ENCODE peak calls at places on chromosomes 7 and 10, in four cellular contexts. One of them, this sample, is unnamed.

GRCh38 chr7:41280491-41280890 is 422.4 kb downstream of the INHBA start:
- DNase-seq in Panc1: no peak
- DNase-seq in SK-N-MC: no peak
- DNase-seq in esophagus muscularis mucosa: no peak
- DNase-seq in this sample: no peak

GRCh38 chr7:94170836-94171235 is 166.7 kb upstream of the BET1 start:
- DNase-seq in esophagus muscularis mucosa: no peak
- DNase-seq in Panc1: no peak
- DNase-seq in SK-N-MC: no peak
- DNase-seq in this sample: no peak

GRCh38 chr7:34787586-34787985 is 129.6 kb downstream of the NPSR1 start:
- DNase-seq in esophagus muscularis mucosa: no peak
- DNase-seq in SK-N-MC: no peak
- DNase-seq in Panc1: no peak
- DNase-seq in this sample: no peak

GRCh38 chr10:78903351-78903940 is 165.3 kb upstream of the ZMIZ1 start:
- DNase-seq in SK-N-MC: no peak
- DNase-seq in Panc1: no peak
- DNase-seq in esophagus muscularis mucosa: peak; percentile 92
- DNase-seq in this sample: no peak

GRCh38 chr10:93991596-93992284 is 2.0 kb upstream of the PLCE1 start:
- DNase-seq in SK-N-MC: no peak
- DNase-seq in esophagus muscularis mucosa: no peak
- DNase-seq in Panc1: no peak
- DNase-seq in this sample: no peak

GRCh38 chr10:56646301-56646700 is 285.2 kb upstream of the ZWINT start:
- DNase-seq in SK-N-MC: no peak
- DNase-seq in esophagus muscularis mucosa: no peak
- DNase-seq in Panc1: no peak
- DNase-seq in this sample: no peak

GRCh38 chr7:40880581-40880980 is 745.8 kb downstream of the SUGCT start:
- DNase-seq in Panc1: no peak
- DNase-seq in esophagus muscularis mucosa: no peak
- DNase-seq in SK-N-MC: no peak
- DNase-seq in this sample: no peak

GRCh38 chr7:130346339-130346905 is 1.8 kb downstream of the CPA5 start:
- DNase-seq in Panc1: no peak
- DNase-seq in esophagus muscularis mucosa: no peak
- DNase-seq in SK-N-MC: no peak
- DNase-seq in this sample: no peak

GRCh38 chr10:15585303-15585715 is 134.4 kb downstream of the ITGA8 start:
- DNase-seq in SK-N-MC: no peak
- DNase-seq in esophagus muscularis mucosa: no peak
- DNase-seq in Panc1: peak; percentile 7
- DNase-seq in this sample: peak; percentile 1

GRCh38 chr7:34041716-34042115 is 136.4 kb downstream of the BMPER start:
- DNase-seq in esophagus muscularis mucosa: peak; percentile 53
- DNase-seq in SK-N-MC: no peak
- DNase-seq in Panc1: no peak
- DNase-seq in this sample: no peak

GRCh38 chr7:36128448-36129047 is 24.5 kb upstream of the EEPD1 start:
- DNase-seq in SK-N-MC: no peak
- DNase-seq in esophagus muscularis mucosa: peak; percentile 94
- DNase-seq in Panc1: peak; percentile 89
- DNase-seq in this sample: no peak

DNA sequence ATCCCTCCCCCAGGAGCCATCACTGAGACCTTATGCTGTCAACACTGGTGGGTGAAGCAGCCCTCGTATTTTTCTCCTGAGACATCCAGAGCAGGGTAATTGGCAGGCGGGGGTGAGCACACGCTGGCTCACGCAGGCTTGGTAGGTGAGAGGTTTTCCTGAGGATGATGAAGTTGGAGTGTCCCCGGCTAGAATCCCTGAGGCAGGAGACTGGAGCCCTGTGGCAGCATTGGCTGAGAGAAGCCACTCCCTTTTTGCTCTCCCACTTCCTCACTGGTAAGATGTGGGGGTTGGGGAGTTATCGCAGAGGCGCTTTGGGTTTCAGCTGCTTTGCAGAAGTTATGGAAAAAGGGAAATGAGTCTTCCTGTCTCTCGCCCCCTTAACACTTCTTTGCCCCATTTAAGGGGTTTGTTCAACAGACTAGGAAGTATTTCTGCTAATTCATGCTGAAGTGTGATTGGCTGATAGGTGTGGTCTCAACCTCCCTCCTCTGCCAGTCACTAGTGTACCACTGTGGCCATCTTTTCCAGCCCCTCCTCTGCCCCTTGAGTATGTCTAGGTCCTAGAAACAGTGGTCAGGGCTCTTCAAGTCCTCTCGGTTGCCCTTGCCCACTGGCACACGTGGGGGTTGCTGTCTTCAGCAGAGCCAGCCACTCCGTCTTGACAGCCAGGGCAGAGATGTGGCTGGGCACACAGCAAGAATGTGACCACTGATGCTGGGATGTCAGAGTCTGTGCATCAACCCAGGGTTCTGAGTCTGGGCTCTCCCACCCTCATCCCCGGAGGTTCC is 5.7 kb downstream of the ARPC1B start:
- DNase-seq in esophagus muscularis mucosa: no peak
- DNase-seq in SK-N-MC: no peak
- DNase-seq in Panc1: no peak
- DNase-seq in this sample: peak; percentile 96
- TF ChIP-seq POLR2AphosphoS5 in esophagus muscularis mucosa: no peak
- TF ChIP-seq POLR2AphosphoS5 in SK-N-MC: no peak
- TF ChIP-seq POLR2AphosphoS5 in Panc1: peak; percentile 21
- TF ChIP-seq POLR2AphosphoS5 in this sample: peak; percentile 63

GRCh38 chr10:80408198-80409085 is at the start of gene PRXL2A:
- DNase-seq in Panc1: no peak
- DNase-seq in SK-N-MC: no peak
- DNase-seq in esophagus muscularis mucosa: no peak
- DNase-seq in this sample: no peak
- TF ChIP-seq POLR2AphosphoS5 in Panc1: no peak
- TF ChIP-seq POLR2AphosphoS5 in SK-N-MC: peak; percentile 28
- TF ChIP-seq POLR2AphosphoS5 in esophagus muscularis mucosa: peak; percentile 49
- TF ChIP-seq POLR2AphosphoS5 in this sample: no peak

DNA sequence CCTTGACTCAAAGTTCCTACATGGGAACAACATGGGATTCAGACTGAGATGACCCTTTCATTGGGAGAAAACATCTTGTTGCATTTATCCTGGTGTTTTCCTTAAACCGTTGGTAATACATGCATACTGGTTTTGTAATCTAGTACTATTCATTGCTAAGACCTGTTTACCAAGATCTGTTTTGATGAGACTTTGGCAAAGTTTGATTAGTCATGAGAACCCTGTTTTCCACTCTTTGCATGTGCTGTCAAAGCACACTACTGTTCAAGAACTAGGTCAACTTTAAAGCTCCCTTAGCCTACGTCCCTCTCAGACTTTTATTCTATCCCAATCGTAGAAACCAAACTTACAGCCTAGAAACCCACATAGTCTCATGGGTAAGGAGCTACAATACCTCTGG is 650.9 kb downstream of the GATA3 start:
- DNase-seq in esophagus muscularis mucosa: no peak
- DNase-seq in SK-N-MC: no peak
- DNase-seq in Panc1: no peak
- DNase-seq in this sample: no peak
- TF ChIP-seq POLR2AphosphoS5 in esophagus muscularis mucosa: no peak
- TF ChIP-seq POLR2AphosphoS5 in SK-N-MC: no peak
- TF ChIP-seq POLR2AphosphoS5 in Panc1: no peak
- TF ChIP-seq POLR2AphosphoS5 in this sample: no peak

GRCh38 chr10:103661951-103662405 is 168.5 kb downstream of the NEURL1 start:
- DNase-seq in esophagus muscularis mucosa: no peak
- DNase-seq in Panc1: no peak
- DNase-seq in SK-N-MC: no peak
- DNase-seq in this sample: peak; percentile 14

GRCh38 chr10:103660364-103661197 is 167.1 kb downstream of the NEURL1 start:
- DNase-seq in SK-N-MC: no peak
- DNase-seq in Panc1: no peak
- DNase-seq in esophagus muscularis mucosa: no peak
- DNase-seq in this sample: peak; percentile 40

GRCh38 chr10:103658049-103658577 is 164.6 kb downstream of the NEURL1 start:
- DNase-seq in SK-N-MC: no peak
- DNase-seq in esophagus muscularis mucosa: no peak
- DNase-seq in Panc1: no peak
- DNase-seq in this sample: no peak

GRCh38 chr10:103661198-103661950 is 167.9 kb downstream of the NEURL1 start:
- DNase-seq in SK-N-MC: peak; percentile 10
- DNase-seq in esophagus muscularis mucosa: peak; percentile 96
- DNase-seq in Panc1: no peak
- DNase-seq in this sample: peak; percentile 23

GRCh38 chr10:103659674-103660363 is 166.3 kb downstream of the NEURL1 start:
- DNase-seq in Panc1: no peak
- DNase-seq in SK-N-MC: no peak
- DNase-seq in esophagus muscularis mucosa: no peak
- DNase-seq in this sample: peak; percentile 67
- TF ChIP-seq POLR2AphosphoS5 in Panc1: no peak
- TF ChIP-seq POLR2AphosphoS5 in SK-N-MC: no peak
- TF ChIP-seq POLR2AphosphoS5 in esophagus muscularis mucosa: peak; percentile 69
- TF ChIP-seq POLR2AphosphoS5 in this sample: no peak

DNA sequence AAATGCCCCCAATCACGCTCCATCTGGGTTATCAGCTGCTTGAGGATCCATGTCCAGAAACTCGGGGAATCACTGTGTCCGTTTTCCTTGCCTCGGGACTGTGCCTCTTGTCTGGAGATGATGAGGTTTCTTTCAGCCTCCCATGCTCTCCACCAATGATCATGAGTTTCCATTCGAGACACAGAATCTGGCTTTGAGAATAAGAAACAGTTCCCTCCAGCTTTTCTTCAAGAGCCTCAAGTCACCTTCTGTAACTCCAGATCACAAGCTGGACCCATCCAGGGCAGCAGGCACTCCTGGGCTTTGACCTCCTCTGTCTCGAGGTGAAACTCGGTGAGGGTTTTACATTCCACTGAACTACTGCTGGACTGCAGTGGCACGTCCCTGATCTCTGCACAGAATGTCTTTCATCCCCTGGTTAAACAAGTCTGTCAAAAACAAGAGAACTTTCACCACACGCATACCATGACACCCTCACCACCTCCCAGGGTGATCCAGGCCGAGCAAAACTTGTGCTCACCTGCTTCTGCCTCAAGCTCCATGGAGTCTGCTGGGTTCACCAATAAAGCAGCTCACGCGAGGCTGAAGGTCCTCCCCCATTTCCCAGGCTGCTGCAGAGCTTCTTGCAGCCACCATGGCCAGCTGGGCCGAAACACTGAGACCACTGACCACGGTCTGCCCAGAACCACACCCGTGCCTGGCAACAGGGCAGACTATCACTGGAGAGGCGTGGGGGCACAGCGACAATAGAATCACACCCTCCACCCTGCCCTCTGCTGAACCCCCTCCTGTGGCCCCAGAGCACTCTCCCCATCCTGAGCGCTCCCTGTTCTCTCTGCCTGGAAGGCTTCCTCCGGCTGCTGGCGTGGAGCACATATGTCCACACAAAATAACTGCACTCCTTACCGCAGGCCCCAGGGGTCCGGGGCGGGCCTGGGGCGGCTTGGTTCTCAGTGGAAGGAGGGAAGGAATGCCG is 25.1 kb downstream of the MAT1A start:
- DNase-seq in SK-N-MC: no peak
- DNase-seq in Panc1: no peak
- DNase-seq in esophagus muscularis mucosa: no peak
- DNase-seq in this sample: no peak
- TF ChIP-seq POLR2AphosphoS5 in SK-N-MC: no peak
- TF ChIP-seq POLR2AphosphoS5 in Panc1: no peak
- TF ChIP-seq POLR2AphosphoS5 in esophagus muscularis mucosa: no peak
- TF ChIP-seq POLR2AphosphoS5 in this sample: no peak

GRCh38 chr7:105853931-105854419 is 22.4 kb downstream of the ATXN7L1 start:
- DNase-seq in SK-N-MC: no peak
- DNase-seq in esophagus muscularis mucosa: no peak
- DNase-seq in Panc1: no peak
- DNase-seq in this sample: no peak

GRCh38 chr7:105846404-105846803 is 30.0 kb downstream of the ATXN7L1 start:
- DNase-seq in SK-N-MC: no peak
- DNase-seq in esophagus muscularis mucosa: no peak
- DNase-seq in Panc1: no peak
- DNase-seq in this sample: no peak

GRCh38 chr7:105851064-105851463 is 25.3 kb downstream of the ATXN7L1 start:
- DNase-seq in esophagus muscularis mucosa: no peak
- DNase-seq in SK-N-MC: no peak
- DNase-seq in Panc1: no peak
- DNase-seq in this sample: no peak

GRCh38 chr7:105854516-105854915 is 21.9 kb downstream of the ATXN7L1 start:
- DNase-seq in SK-N-MC: no peak
- DNase-seq in Panc1: no peak
- DNase-seq in esophagus muscularis mucosa: no peak
- DNase-seq in this sample: no peak

GRCh38 chr7:105849122-105849855 is 27.1 kb downstream of the ATXN7L1 start:
- DNase-seq in SK-N-MC: no peak
- DNase-seq in esophagus muscularis mucosa: no peak
- DNase-seq in Panc1: no peak
- DNase-seq in this sample: no peak
- TF ChIP-seq POLR2AphosphoS5 in SK-N-MC: no peak
- TF ChIP-seq POLR2AphosphoS5 in esophagus muscularis mucosa: no peak
- TF ChIP-seq POLR2AphosphoS5 in Panc1: no peak
- TF ChIP-seq POLR2AphosphoS5 in this sample: no peak

GRCh38 chr7:1433128-1433920 is 25.9 kb downstream of the MICALL2 start:
- DNase-seq in Panc1: no peak
- DNase-seq in esophagus muscularis mucosa: no peak
- DNase-seq in SK-N-MC: no peak
- DNase-seq in this sample: no peak

GRCh38 chr7:1434165-1434718 is 25.0 kb downstream of the MICALL2 start:
- DNase-seq in SK-N-MC: no peak
- DNase-seq in Panc1: no peak
- DNase-seq in esophagus muscularis mucosa: no peak
- DNase-seq in this sample: no peak

GRCh38 chr7:1437155-1437880 is 22.0 kb downstream of the MICALL2 start:
- DNase-seq in SK-N-MC: no peak
- DNase-seq in Panc1: no peak
- DNase-seq in esophagus muscularis mucosa: no peak
- DNase-seq in this sample: no peak

GRCh38 chr7:1436608-1437007 is 22.7 kb downstream of the MICALL2 start:
- DNase-seq in SK-N-MC: no peak
- DNase-seq in esophagus muscularis mucosa: no peak
- DNase-seq in Panc1: no peak
- DNase-seq in this sample: no peak

GRCh38 chr7:1434891-1435670 is 24.2 kb downstream of the MICALL2 start:
- DNase-seq in esophagus muscularis mucosa: no peak
- DNase-seq in SK-N-MC: no peak
- DNase-seq in Panc1: no peak
- DNase-seq in this sample: no peak
- TF ChIP-seq POLR2AphosphoS5 in esophagus muscularis mucosa: no peak
- TF ChIP-seq POLR2AphosphoS5 in SK-N-MC: no peak
- TF ChIP-seq POLR2AphosphoS5 in Panc1: no peak
- TF ChIP-seq POLR2AphosphoS5 in this sample: no peak